ENCODE peak calls at places on chromosome 3, in four cellular contexts. F is AG09309, K is left ventricle myocardium inferior, X is brain microvascular endothelial cell. S is an unnamed sample.
A peak's percentile ranks its signal among the peaks of the same experiment; 100 is the strongest.

GRCh38 chr3:122800031-122800430 is 5.2 kb downstream of the SLC49A4 start:
- DNase-seq in F (no peak), K (no peak), X (no peak), S (no peak)

GRCh38 chr3:62667714-62668113 is 207.5 kb downstream of the CADPS start:
- DNase-seq in F (no peak), K (no peak), X (no peak), S (no peak)

GRCh38 chr3:37307321-37307720 is 132.9 kb upstream of the LRRFIP2 start:
- DNase-seq in F (no peak), K (no peak), X (no peak), S (no peak)

GRCh38 chr3:189908646-189909045 is 212.1 kb downstream of the P3H2 start:
- DNase-seq in F (no peak), K (no peak), X (peak; percentile 49), S (no peak)

GRCh38 chr3:190616627-190617026 is 102.7 kb downstream of the IL1RAP start:
- DNase-seq in F (no peak), K (no peak), X (no peak), S (no peak)

GRCh38 chr3:67109651-67110204 is 111.6 kb downstream of the KBTBD8 start:
- DNase-seq in F (peak; percentile 38), K (no peak), X (peak; percentile 75), S (peak; percentile 41)

GRCh38 chr3:108292465-108292864 is 3.9 kb upstream of the HHLA2 start:
- DNase-seq in F (no peak), K (no peak), X (no peak), S (no peak)

GRCh38 chr3:138066383-138066782 is 49.0 kb downstream of the DZIP1L start:
- DNase-seq in F (no peak), K (no peak), X (no peak), S (no peak)

GRCh38 chr3:69761896-69762789 is 22.9 kb downstream of the MITF start:
- DNase-seq in F (peak; percentile 83), K (no peak), X (peak; percentile 58), S (no peak)

GRCh38 chr3:24167468-24167867 is 222.4 kb downstream of the NR1D2 start:
- DNase-seq in F (no peak), K (no peak), X (no peak), S (no peak)

GRCh38 chr3:3113042-3113709 is 3.0 kb upstream of the IL5RA start:
- DNase-seq in F (no peak), K (no peak), X (no peak), S (no peak)

GRCh38 chr3:14795996-14796395 is 22.8 kb upstream of the FGD5 start:
- DNase-seq in F (no peak), K (no peak), X (no peak), S (no peak)

GRCh38 chr3:138359137-138359536 is 10.8 kb downstream of the MRAS start:
- DNase-seq in F (no peak), K (no peak), X (no peak), S (no peak)

GRCh38 chr3:105369501-105370371 is 3.0 kb downstream of the ALCAM start:
- DNase-seq in F (no peak), K (peak; percentile 67), X (peak; percentile 59), S (no peak)

GRCh38 chr3:184255291-184256039 is 5.9 kb downstream of the CAMK2N2 start:
- DNase-seq in F (no peak), K (no peak), X (no peak), S (no peak)

GRCh38 chr3:132723551-132723950 is 1.3 kb upstream of the NPHP3 start:
- DNase-seq in F (no peak), K (no peak), X (no peak), S (no peak)

GRCh38 chr3:184719709-184720108 is 7.8 kb upstream of the MAGEF1 start:
- DNase-seq in F (no peak), K (no peak), X (no peak), S (no peak)

GRCh38 chr3:162719684-162720341 is 1223.2 kb downstream of the OTOL1 start:
- DNase-seq in F (peak; percentile 89), K (no peak), X (peak; percentile 87), S (peak; percentile 90)

GRCh38 chr3:28982906-28983305 is 298.0 kb upstream of the RBMS3 start:
- DNase-seq in F (no peak), K (no peak), X (no peak), S (no peak)

GRCh38 chr3:114764056-114764492 is 383.0 kb downstream of the ZBTB20 start:
- DNase-seq in F (no peak), K (no peak), X (no peak), S (no peak)

GRCh38 chr3:112302881-112303761 is 9.1 kb upstream of the SLC9C1 start:
- DNase-seq in F (no peak), K (no peak), X (no peak), S (no peak)

GRCh38 chr3:58737644-58738043 is 71.1 kb upstream of the FAM3D start:
- DNase-seq in F (no peak), K (no peak), X (no peak), S (no peak)

GRCh38 chr3:105829229-105829628 is 39.6 kb downstream of the CBLB start:
- DNase-seq in F (no peak), K (no peak), X (peak; percentile 37), S (no peak)

GRCh38 chr3:99753268-99753975 is 64.2 kb upstream of the CMSS1 start:
- DNase-seq in F (no peak), K (no peak), X (peak; percentile 69), S (no peak)

GRCh38 chr3:46209751-46210470 is 1.8 kb upstream of the CCR1 start:
- DNase-seq in F (no peak), K (no peak), X (no peak), S (no peak)

GRCh38 chr3:186517218-186517617 is 27.0 kb downstream of the CRYGS start:
- DNase-seq in F (no peak), K (no peak), X (no peak), S (no peak)

GRCh38 chr3:41580274-41580959 is 381.1 kb downstream of the CTNNB1 start:
- DNase-seq in F (no peak), K (no peak), X (peak; percentile 46), S (no peak)

GRCh38 chr3:23385327-23385726 is 182.2 kb downstream of the UBE2E2 start:
- DNase-seq in F (no peak), K (no peak), X (no peak), S (no peak)

GRCh38 chr3:51691949-51692348 is 14.9 kb upstream of the GRM2 start:
- DNase-seq in F (no peak), K (no peak), X (no peak), S (no peak)

GRCh38 chr3:46862689-46863020 is 589 bp downstream of the MYL3 start:
- DNase-seq in F (no peak), K (peak; percentile 14), X (no peak), S (no peak)

GRCh38 chr3:52847241-52847640 is 12.4 kb upstream of the MUSTN1 start:
- DNase-seq in F (no peak), K (no peak), X (no peak), S (no peak)

GRCh38 chr3:55779543-55779942 is 292.4 kb upstream of the WNT5A start:
- DNase-seq in F (no peak), K (no peak), X (no peak), S (no peak)

GRCh38 chr3:32956750-32957570 is 5.5 kb downstream of the CCR4 start:
- DNase-seq in F (no peak), K (no peak), X (no peak), S (no peak)

GRCh38 chr3:168457973-168458539 is 362.3 kb upstream of the GOLIM4 start:
- DNase-seq in F (no peak), K (no peak), X (no peak), S (no peak)

DNA sequence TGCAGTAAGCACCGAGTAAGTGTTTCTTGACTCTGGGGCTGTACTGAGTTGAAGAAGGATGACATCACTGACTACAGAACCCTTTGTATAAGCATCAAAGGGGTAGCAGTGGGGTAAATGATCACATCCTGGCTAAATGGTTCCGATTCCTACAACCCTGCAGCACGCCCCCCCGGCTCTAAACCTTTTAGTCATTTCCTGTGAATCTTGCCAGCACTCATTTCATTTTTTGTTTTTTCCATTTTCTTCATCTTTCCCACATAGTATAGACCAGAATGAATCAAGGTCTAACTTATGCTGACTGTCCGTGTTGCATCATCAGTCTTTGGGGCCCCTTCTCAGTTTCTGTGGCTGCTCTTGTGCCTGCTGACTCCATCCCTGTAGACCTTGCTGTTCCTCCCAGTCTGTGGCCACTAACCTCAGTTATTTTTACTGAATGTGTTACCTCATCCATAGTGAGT is 383.1 kb upstream of the TPRG1 start:
- DNase-seq in F (peak; percentile 69), K (no peak), X (peak; percentile 99), S (no peak)
- H3K4me3 ChIP-seq in F (no peak overlapping the region), K (no peak overlapping the region), X (no peak overlapping the region), S (no peak overlapping the region)

DNA sequence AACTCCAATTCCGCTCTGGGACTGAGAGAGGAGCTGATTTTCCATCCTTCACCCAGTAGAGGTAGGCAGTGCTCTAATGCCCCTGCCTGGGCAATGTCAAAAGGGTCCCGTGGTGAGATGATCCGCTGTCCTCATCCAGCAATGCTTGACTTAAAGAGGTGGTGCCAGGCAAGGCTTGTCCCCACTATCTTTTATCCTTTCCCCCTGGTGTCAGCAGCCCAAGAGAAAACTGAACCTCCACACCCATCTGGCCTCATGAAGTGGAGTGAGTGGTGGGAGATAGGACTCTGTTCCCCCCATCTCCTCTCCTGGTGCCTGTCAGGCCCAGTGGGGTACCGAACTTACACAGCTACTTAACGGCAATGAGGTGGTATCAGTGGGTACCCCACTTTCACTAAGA is 107.1 kb downstream of the ABHD5 start:
- DNase-seq in F (no peak), K (no peak), X (no peak), S (no peak)
- TF ChIP-seq CTCF in F (no peak), K (no peak), X (no peak), S (no peak)

DNA sequence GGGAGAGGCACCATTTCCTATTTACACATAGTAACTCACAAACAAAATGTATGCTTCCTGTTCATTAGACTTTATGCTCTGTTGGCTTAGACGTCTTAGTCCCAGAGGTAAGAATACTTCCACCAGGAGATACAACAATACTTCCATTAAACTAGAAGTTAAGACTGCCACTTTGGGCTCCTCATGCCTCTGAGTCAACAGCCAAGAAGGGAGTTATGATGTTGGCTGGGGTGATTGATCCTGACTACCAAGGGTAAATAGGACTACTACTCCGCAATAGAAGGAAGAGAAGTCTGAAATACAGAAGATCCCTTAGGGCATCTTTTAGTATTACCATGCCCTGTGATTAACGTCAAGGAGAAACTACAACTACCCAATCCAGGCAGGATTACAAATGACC is 43.5 kb upstream of the ABI3BP start:
- DNase-seq in F (no peak), K (no peak), X (peak; percentile 27), S (no peak)
- H3K4me3 ChIP-seq in F (no peak overlapping the region), K (no peak overlapping the region), X (no peak overlapping the region), S (no peak overlapping the region)

GRCh38 chr3:81468385-81468784 is 293.1 kb downstream of the GBE1 start:
- DNase-seq in F (no peak), K (no peak), X (no peak), S (no peak)

GRCh38 chr3:81462921-81463320 is 298.5 kb downstream of the GBE1 start:
- DNase-seq in F (no peak), K (no peak), X (no peak), S (no peak)

GRCh38 chr3:81465510-81465909 is 295.9 kb downstream of the GBE1 start:
- DNase-seq in F (no peak), K (no peak), X (no peak), S (no peak)

GRCh38 chr3:81463761-81464160 is 297.7 kb downstream of the GBE1 start:
- DNase-seq in F (no peak), K (no peak), X (no peak), S (no peak)

DNA sequence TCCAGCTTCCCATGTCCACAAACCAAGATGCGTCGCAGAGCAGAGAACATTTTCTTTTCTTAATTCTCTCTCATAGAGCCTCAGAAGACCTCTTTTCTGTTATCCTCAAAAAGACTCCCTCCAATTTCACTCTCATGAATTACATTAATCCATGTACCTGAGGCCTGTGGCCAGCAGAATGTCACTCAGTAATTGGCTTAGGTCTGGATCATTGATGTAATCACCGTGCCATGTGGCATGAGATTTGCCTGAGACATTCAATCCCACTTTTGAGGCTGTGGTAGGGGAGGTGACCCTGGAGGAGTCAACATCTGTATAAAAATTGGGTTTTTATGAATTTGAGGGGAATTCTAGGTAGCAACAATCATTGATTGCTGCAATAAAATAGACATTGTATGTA is 295.3 kb downstream of the GBE1 start:
- DNase-seq in F (no peak), K (no peak), X (no peak), S (no peak)
- TF ChIP-seq CTCF in F (no peak), K (no peak), X (no peak), S (no peak)

S was measured in epithelial cell of proximal tubule.